ENCODE peak calls at places on chromosomes 6 and 20, in nine cellular contexts. D, A, B, P, X, S, O, V and U are unnamed samples.

GRCh38 chr20:8385247-8385646 is 253.2 kb downstream of the PLCB1 start:
- DNase-seq in V (no peak), P (peak; percentile 63), A (no peak), S (peak; percentile 58), X (no peak), O (peak; percentile 31), D (no peak), B (no peak), U (no peak)

GRCh38 chr6:48881551-48881950 is 581.5 kb downstream of the MMUT start:
- DNase-seq in D (no peak), A (no peak), V (no peak), B (no peak), P (no peak), O (no peak), X (no peak), S (no peak), U (no peak)

GRCh38 chr20:20211988-20212518 is 155.9 kb upstream of the INSM1 start:
- DNase-seq in D (no peak), P (no peak), B (no peak), X (no peak), O (no peak), S (no peak), A (no peak), V (no peak), U (no peak)

GRCh38 chr20:44701116-44701865 is 13.9 kb upstream of the CCN5 start:
- DNase-seq in X (no peak), S (peak; percentile 52), O (no peak), B (no peak), V (peak; percentile 63), P (no peak), A (no peak), D (no peak), U (no peak)

GRCh38 chr6:24078200-24078599 is 47.8 kb upstream of the NRSN1 start:
- DNase-seq in V (no peak), S (no peak), B (no peak), P (no peak), O (no peak), A (no peak), D (no peak), X (no peak), U (no peak)

GRCh38 chr20:36311141-36311853 is 5.2 kb downstream of the DLGAP4 start:
- DNase-seq in P (peak; percentile 50), D (no peak), B (no peak), A (no peak), X (no peak), S (no peak), O (no peak), V (no peak), U (no peak)

GRCh38 chr6:121932071-121933009 is 467.1 kb upstream of the HSF2 start:
- DNase-seq in P (no peak), O (no peak), D (peak; percentile 43), S (no peak), X (no peak), V (no peak), B (no peak), A (peak; percentile 34), U (no peak)

GRCh38 chr6:143098054-143098673 is 37.5 kb downstream of the AIG1 start:
- DNase-seq in A (no peak), P (no peak), V (no peak), D (no peak), B (no peak), X (no peak), S (no peak), O (no peak), U (no peak)

GRCh38 chr6:26194774-26195375 is 107.6 kb downstream of the HFE start:
- DNase-seq in S (no peak), A (no peak), V (no peak), D (no peak), O (no peak), X (no peak), P (no peak), B (no peak), U (no peak)
- TF ChIP-seq POLR2A in S (no peak), A (no peak), V (no peak), D (peak; percentile 36), O (no peak), X (peak; percentile 8), P (no peak), B (no peak), U (no peak)

GRCh38 chr6:158629376-158630221 is 14.9 kb downstream of the DYNLT1 start:
- DNase-seq in D (peak; percentile 72), A (no peak), V (no peak), P (no peak), X (no peak), S (no peak), O (peak; percentile 39), B (no peak), U (no peak)

GRCh38 chr6:158630944-158631616 is 13.5 kb downstream of the DYNLT1 start:
- DNase-seq in O (peak; percentile 81), P (peak; percentile 78), X (peak; percentile 42), A (peak; percentile 47), V (peak; percentile 59), B (no peak), S (peak; percentile 76), D (peak; percentile 68), U (peak; percentile 63)

GRCh38 chr6:158633127-158633526 is 11.4 kb downstream of the DYNLT1 start:
- DNase-seq in O (peak; percentile 15), B (no peak), X (no peak), V (no peak), A (no peak), S (no peak), D (peak; percentile 43), P (no peak), U (no peak)

GRCh38 chr6:158634695-158635426 is 9.7 kb downstream of the DYNLT1 start:
- DNase-seq in P (no peak), B (no peak), A (no peak), O (peak; percentile 16), X (no peak), V (no peak), D (no peak), S (no peak), U (no peak)

DNA sequence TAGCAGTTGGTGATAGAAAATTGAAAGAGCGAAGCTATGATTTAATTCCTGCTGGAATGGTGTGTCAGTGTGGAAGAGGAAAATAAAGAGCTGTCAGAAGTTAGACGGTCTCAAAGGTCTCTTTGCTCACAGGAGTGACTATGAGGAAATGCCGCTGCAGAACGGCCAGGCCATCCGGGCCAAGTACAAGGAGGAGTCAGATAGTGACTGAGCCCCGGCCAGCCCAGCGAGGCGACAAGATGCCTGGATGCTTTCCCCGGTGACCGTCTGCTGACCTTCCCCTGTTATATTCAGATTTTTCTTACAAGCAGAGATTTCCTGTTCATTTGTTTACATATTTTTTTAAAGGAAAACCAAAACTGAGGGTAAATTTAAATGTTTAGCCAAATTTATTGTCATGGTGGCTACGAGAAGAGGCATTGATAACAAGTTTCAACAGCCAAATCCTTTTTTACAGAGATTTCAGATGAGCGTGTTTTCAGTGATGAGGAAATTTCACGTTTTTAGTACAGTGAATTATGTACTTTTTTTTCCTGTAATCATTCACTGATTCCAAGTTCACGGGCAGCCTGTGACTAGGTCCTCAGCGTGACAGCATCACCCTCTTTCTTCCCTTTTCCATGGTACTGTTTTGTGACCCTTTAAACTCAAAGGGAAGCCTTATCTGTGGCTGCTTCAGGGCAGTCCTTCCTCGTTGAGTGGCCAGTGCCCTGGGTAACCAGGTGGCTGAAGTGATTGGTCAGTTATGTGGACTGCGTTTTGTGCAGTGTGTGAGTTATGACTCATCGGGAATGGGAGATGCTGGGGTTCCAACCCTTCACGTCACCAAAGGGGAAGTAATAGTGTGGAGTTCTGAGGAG is 12.6 kb downstream of the DYNLT1 start:
- DNase-seq in A (peak; percentile 53), B (no peak), O (peak; percentile 74), D (peak; percentile 89), S (peak; percentile 86), X (no peak), P (peak; percentile 85), V (peak; percentile 67), U (peak; percentile 80)
- TF ChIP-seq POLR2A in A (no peak), B (no peak), O (no peak), D (peak; percentile 22), S (no peak), X (no peak), P (no peak), V (no peak), U (peak; percentile 31)

GRCh38 chr6:26032387-26033131 is 54.7 kb upstream of the HFE start:
- DNase-seq in O (no peak), V (peak; percentile 26), P (no peak), B (no peak), S (no peak), X (no peak), D (no peak), A (no peak), U (peak; percentile 42)

GRCh38 chr6:26030716-26031115 is 56.5 kb upstream of the HFE start:
- DNase-seq in X (no peak), P (no peak), A (no peak), O (no peak), S (no peak), B (no peak), V (no peak), D (no peak), U (no peak)

GRCh38 chr6:26031151-26031594 is 56.1 kb upstream of the HFE start:
- DNase-seq in B (no peak), S (no peak), O (no peak), P (no peak), D (no peak), V (no peak), X (no peak), A (no peak), U (no peak)

GRCh38 chr6:26033132-26033941 is 53.9 kb upstream of the HFE start:
- DNase-seq in A (no peak), S (peak; percentile 81), V (peak; percentile 56), D (peak; percentile 80), X (peak; percentile 64), O (peak; percentile 68), P (peak; percentile 84), B (no peak), U (peak; percentile 62)

DNA sequence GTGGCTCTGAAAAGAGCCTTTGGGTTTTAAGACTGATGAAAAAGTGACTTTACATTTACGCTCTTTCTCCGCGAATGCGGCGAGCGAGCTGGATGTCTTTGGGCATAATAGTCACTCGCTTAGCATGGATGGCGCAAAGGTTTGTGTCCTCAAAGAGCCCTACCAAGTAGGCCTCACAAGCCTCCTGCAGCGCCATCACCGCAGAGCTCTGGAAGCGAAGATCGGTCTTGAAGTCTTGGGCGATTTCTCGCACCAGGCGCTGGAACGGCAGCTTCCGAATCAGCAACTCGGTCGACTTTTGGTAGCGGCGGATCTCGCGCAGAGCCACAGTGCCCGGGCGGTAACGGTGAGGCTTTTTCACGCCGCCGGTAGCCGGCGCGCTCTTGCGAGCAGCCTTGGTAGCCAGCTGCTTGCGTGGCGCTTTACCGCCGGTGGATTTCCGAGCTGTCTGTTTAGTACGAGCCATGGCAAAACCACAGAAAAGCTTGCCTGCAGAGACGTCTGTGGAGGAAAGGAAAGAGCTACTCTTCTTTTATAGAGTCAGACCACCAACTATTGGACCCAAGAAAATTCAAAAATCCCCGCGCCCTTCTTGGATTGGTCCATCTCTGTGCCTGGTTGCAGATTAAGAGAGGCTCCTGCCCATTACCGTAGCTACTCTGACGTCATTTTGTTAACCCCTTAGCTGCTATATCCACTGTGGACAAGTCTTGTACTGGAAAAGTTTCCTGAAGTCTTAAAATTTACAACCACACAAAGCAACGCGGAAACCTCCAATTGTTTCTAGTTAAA is 55.4 kb upstream of the HFE start:
- DNase-seq in A (peak; percentile 64), P (peak; percentile 92), O (peak; percentile 75), S (peak; percentile 69), B (peak; percentile 57), X (peak; percentile 81), V (peak; percentile 78), D (peak; percentile 93), U (peak; percentile 85)
- TF ChIP-seq POLR2A in A (no peak), P (no peak), O (no peak), S (no peak), B (peak; percentile 51), X (no peak), V (no peak), D (peak; percentile 52), U (peak; percentile 71)

GRCh38 chr6:153965996-153966395 is 73.0 kb upstream of the OPRM1 start:
- DNase-seq in S (no peak), X (no peak), O (no peak), V (no peak), D (no peak), P (no peak), A (no peak), B (no peak), U (no peak)

GRCh38 chr6:153963352-153963751 is 75.7 kb upstream of the OPRM1 start:
- DNase-seq in V (no peak), O (no peak), S (no peak), A (no peak), X (no peak), P (no peak), D (no peak), B (no peak), U (no peak)

GRCh38 chr6:153959281-153959680 is 79.8 kb upstream of the OPRM1 start:
- DNase-seq in O (no peak), B (no peak), S (no peak), D (no peak), V (no peak), X (no peak), A (no peak), P (no peak), U (no peak)

GRCh38 chr6:153960741-153961140 is 78.3 kb upstream of the OPRM1 start:
- DNase-seq in D (no peak), S (no peak), V (no peak), O (no peak), A (no peak), B (no peak), P (no peak), X (no peak), U (no peak)

DNA sequence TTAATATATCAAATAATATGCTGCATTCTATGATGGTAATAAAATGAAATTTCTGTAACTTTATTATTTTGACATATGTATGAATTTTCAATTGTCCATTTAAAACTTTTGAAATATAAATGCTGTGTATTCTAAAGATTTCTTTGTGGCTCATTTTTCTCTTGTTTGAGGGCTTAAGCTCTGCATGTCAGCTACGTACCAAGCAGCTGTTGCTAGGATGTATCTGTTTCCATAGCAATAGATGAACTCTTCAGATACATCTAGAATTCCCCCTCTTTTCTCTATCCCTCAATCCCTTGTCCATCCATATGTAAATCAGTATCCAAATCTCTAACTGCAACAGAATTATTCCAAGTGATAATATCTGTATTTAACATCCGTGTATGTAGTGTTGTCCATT is 76.5 kb upstream of the OPRM1 start:
- DNase-seq in B (no peak), P (no peak), S (no peak), D (no peak), X (no peak), A (no peak), O (no peak), V (no peak), U (no peak)
- TF ChIP-seq POLR2A in B (no peak), P (no peak), S (no peak), D (no peak), X (no peak), A (no peak), O (no peak), V (no peak), U (no peak)